ENCODE peak calls at places on chromosomes 12 and 14, in seven cellular contexts. One of them, this sample, is unnamed.

GRCh38 chr14:31968107-31968810 is 108.8 kb upstream of the ARHGAP5 start:
- DNase-seq in MCF 10A: no peak
- DNase-seq in ELR: no peak
- DNase-seq in CD4-positive, alpha-beta T cell: no peak
- DNase-seq in stimulated activated CD4-positive, alpha-beta T cell treated with anti-CD3 and anti-CD28 coated beads, Interleukin-1b, Interleukin-23, amount 100 ng/mL, for 1 hour: no peak
- DNase-seq in activated CD4-positive, alpha-beta T cell treated with anti-CD3 and anti-CD28 coated beads, Interleukin-2, amount 50 U/mL, for 24 hours: no peak
- DNase-seq in cardiac muscle cell: peak; percentile 37
- DNase-seq in this sample: no peak

GRCh38 chr14:79971330-79971729 is 240.0 kb downstream of the DIO2 start:
- DNase-seq in activated CD4-positive, alpha-beta T cell treated with anti-CD3 and anti-CD28 coated beads, Interleukin-2, amount 50 U/mL, for 24 hours: no peak
- DNase-seq in cardiac muscle cell: no peak
- DNase-seq in MCF 10A: peak; percentile 5
- DNase-seq in stimulated activated CD4-positive, alpha-beta T cell treated with anti-CD3 and anti-CD28 coated beads, Interleukin-1b, Interleukin-23, amount 100 ng/mL, for 1 hour: no peak
- DNase-seq in CD4-positive, alpha-beta T cell: no peak
- DNase-seq in ELR: no peak
- DNase-seq in this sample: no peak

GRCh38 chr12:92608418-92609091 is 94.2 kb upstream of the PLEKHG7 start:
- DNase-seq in stimulated activated CD4-positive, alpha-beta T cell treated with anti-CD3 and anti-CD28 coated beads, Interleukin-1b, Interleukin-23, amount 100 ng/mL, for 1 hour: no peak
- DNase-seq in cardiac muscle cell: peak; percentile 63
- DNase-seq in activated CD4-positive, alpha-beta T cell treated with anti-CD3 and anti-CD28 coated beads, Interleukin-2, amount 50 U/mL, for 24 hours: no peak
- DNase-seq in CD4-positive, alpha-beta T cell: no peak
- DNase-seq in MCF 10A: peak; percentile 70
- DNase-seq in ELR: peak; percentile 78
- DNase-seq in this sample: no peak

GRCh38 chr12:106080111-106080732 is 58.5 kb downstream of the NUAK1 start:
- DNase-seq in activated CD4-positive, alpha-beta T cell treated with anti-CD3 and anti-CD28 coated beads, Interleukin-2, amount 50 U/mL, for 24 hours: no peak
- DNase-seq in cardiac muscle cell: peak; percentile 82
- DNase-seq in stimulated activated CD4-positive, alpha-beta T cell treated with anti-CD3 and anti-CD28 coated beads, Interleukin-1b, Interleukin-23, amount 100 ng/mL, for 1 hour: no peak
- DNase-seq in CD4-positive, alpha-beta T cell: no peak
- DNase-seq in ELR: no peak
- DNase-seq in MCF 10A: no peak
- DNase-seq in this sample: no peak

GRCh38 chr12:86772688-86773087 is 516.5 kb upstream of the MGAT4C start:
- DNase-seq in ELR: peak; percentile 31
- DNase-seq in MCF 10A: peak; percentile 37
- DNase-seq in CD4-positive, alpha-beta T cell: no peak
- DNase-seq in stimulated activated CD4-positive, alpha-beta T cell treated with anti-CD3 and anti-CD28 coated beads, Interleukin-1b, Interleukin-23, amount 100 ng/mL, for 1 hour: no peak
- DNase-seq in cardiac muscle cell: no peak
- DNase-seq in activated CD4-positive, alpha-beta T cell treated with anti-CD3 and anti-CD28 coated beads, Interleukin-2, amount 50 U/mL, for 24 hours: no peak
- DNase-seq in this sample: no peak

GRCh38 chr12:46702581-46703344 is 123.0 kb downstream of the SLC38A4 start:
- DNase-seq in cardiac muscle cell: peak; percentile 65
- DNase-seq in stimulated activated CD4-positive, alpha-beta T cell treated with anti-CD3 and anti-CD28 coated beads, Interleukin-1b, Interleukin-23, amount 100 ng/mL, for 1 hour: no peak
- DNase-seq in ELR: peak; percentile 66
- DNase-seq in activated CD4-positive, alpha-beta T cell treated with anti-CD3 and anti-CD28 coated beads, Interleukin-2, amount 50 U/mL, for 24 hours: no peak
- DNase-seq in CD4-positive, alpha-beta T cell: no peak
- DNase-seq in MCF 10A: peak; percentile 94
- DNase-seq in this sample: no peak

GRCh38 chr14:77607741-77608302 is 8.6 kb downstream of the SPTLC2 start:
- DNase-seq in activated CD4-positive, alpha-beta T cell treated with anti-CD3 and anti-CD28 coated beads, Interleukin-2, amount 50 U/mL, for 24 hours: no peak
- DNase-seq in ELR: no peak
- DNase-seq in CD4-positive, alpha-beta T cell: no peak
- DNase-seq in MCF 10A: no peak
- DNase-seq in stimulated activated CD4-positive, alpha-beta T cell treated with anti-CD3 and anti-CD28 coated beads, Interleukin-1b, Interleukin-23, amount 100 ng/mL, for 1 hour: no peak
- DNase-seq in cardiac muscle cell: no peak
- DNase-seq in this sample: no peak

GRCh38 chr14:39988939-39989338 is 556.7 kb upstream of the FBXO33 start:
- DNase-seq in ELR: no peak
- DNase-seq in CD4-positive, alpha-beta T cell: no peak
- DNase-seq in stimulated activated CD4-positive, alpha-beta T cell treated with anti-CD3 and anti-CD28 coated beads, Interleukin-1b, Interleukin-23, amount 100 ng/mL, for 1 hour: no peak
- DNase-seq in MCF 10A: peak; percentile 50
- DNase-seq in activated CD4-positive, alpha-beta T cell treated with anti-CD3 and anti-CD28 coated beads, Interleukin-2, amount 50 U/mL, for 24 hours: no peak
- DNase-seq in cardiac muscle cell: peak; percentile 40
- DNase-seq in this sample: no peak

GRCh38 chr12:75951399-75952228 is 80.0 kb downstream of the PHLDA1 start:
- DNase-seq in MCF 10A: no peak
- DNase-seq in CD4-positive, alpha-beta T cell: no peak
- DNase-seq in stimulated activated CD4-positive, alpha-beta T cell treated with anti-CD3 and anti-CD28 coated beads, Interleukin-1b, Interleukin-23, amount 100 ng/mL, for 1 hour: no peak
- DNase-seq in cardiac muscle cell: no peak
- DNase-seq in ELR: peak; percentile 22
- DNase-seq in activated CD4-positive, alpha-beta T cell treated with anti-CD3 and anti-CD28 coated beads, Interleukin-2, amount 50 U/mL, for 24 hours: no peak
- DNase-seq in this sample: no peak

GRCh38 chr14:74400328-74400727 is 25.7 kb downstream of the SYNDIG1L start:
- DNase-seq in stimulated activated CD4-positive, alpha-beta T cell treated with anti-CD3 and anti-CD28 coated beads, Interleukin-1b, Interleukin-23, amount 100 ng/mL, for 1 hour: no peak
- DNase-seq in activated CD4-positive, alpha-beta T cell treated with anti-CD3 and anti-CD28 coated beads, Interleukin-2, amount 50 U/mL, for 24 hours: no peak
- DNase-seq in cardiac muscle cell: peak; percentile 25
- DNase-seq in CD4-positive, alpha-beta T cell: no peak
- DNase-seq in ELR: peak; percentile 43
- DNase-seq in MCF 10A: no peak
- DNase-seq in this sample: peak; percentile 33

GRCh38 chr12:6773662-6774351 is 1.5 kb downstream of the LAG3 start:
- DNase-seq in CD4-positive, alpha-beta T cell: no peak
- DNase-seq in stimulated activated CD4-positive, alpha-beta T cell treated with anti-CD3 and anti-CD28 coated beads, Interleukin-1b, Interleukin-23, amount 100 ng/mL, for 1 hour: no peak
- DNase-seq in MCF 10A: no peak
- DNase-seq in activated CD4-positive, alpha-beta T cell treated with anti-CD3 and anti-CD28 coated beads, Interleukin-2, amount 50 U/mL, for 24 hours: no peak
- DNase-seq in cardiac muscle cell: no peak
- DNase-seq in ELR: no peak
- DNase-seq in this sample: no peak

GRCh38 chr14:105499256-105500035 is 8.4 kb downstream of the TEDC1 start:
- DNase-seq in activated CD4-positive, alpha-beta T cell treated with anti-CD3 and anti-CD28 coated beads, Interleukin-2, amount 50 U/mL, for 24 hours: no peak
- DNase-seq in CD4-positive, alpha-beta T cell: no peak
- DNase-seq in cardiac muscle cell: no peak
- DNase-seq in stimulated activated CD4-positive, alpha-beta T cell treated with anti-CD3 and anti-CD28 coated beads, Interleukin-1b, Interleukin-23, amount 100 ng/mL, for 1 hour: no peak
- DNase-seq in ELR: no peak
- DNase-seq in MCF 10A: no peak
- DNase-seq in this sample: no peak

GRCh38 chr12:65894127-65894526 is 69.8 kb downstream of the HMGA2 start:
- DNase-seq in CD4-positive, alpha-beta T cell: no peak
- DNase-seq in cardiac muscle cell: no peak
- DNase-seq in MCF 10A: no peak
- DNase-seq in activated CD4-positive, alpha-beta T cell treated with anti-CD3 and anti-CD28 coated beads, Interleukin-2, amount 50 U/mL, for 24 hours: no peak
- DNase-seq in stimulated activated CD4-positive, alpha-beta T cell treated with anti-CD3 and anti-CD28 coated beads, Interleukin-1b, Interleukin-23, amount 100 ng/mL, for 1 hour: no peak
- DNase-seq in ELR: peak; percentile 77
- DNase-seq in this sample: no peak

GRCh38 chr14:55944757-55945156 is 173.5 kb upstream of the PELI2 start:
- DNase-seq in CD4-positive, alpha-beta T cell: no peak
- DNase-seq in cardiac muscle cell: no peak
- DNase-seq in stimulated activated CD4-positive, alpha-beta T cell treated with anti-CD3 and anti-CD28 coated beads, Interleukin-1b, Interleukin-23, amount 100 ng/mL, for 1 hour: no peak
- DNase-seq in MCF 10A: no peak
- DNase-seq in ELR: no peak
- DNase-seq in activated CD4-positive, alpha-beta T cell treated with anti-CD3 and anti-CD28 coated beads, Interleukin-2, amount 50 U/mL, for 24 hours: no peak
- DNase-seq in this sample: no peak

GRCh38 chr12:46265734-46266133 is 3.1 kb downstream of the SLC38A1 start:
- DNase-seq in stimulated activated CD4-positive, alpha-beta T cell treated with anti-CD3 and anti-CD28 coated beads, Interleukin-1b, Interleukin-23, amount 100 ng/mL, for 1 hour: no peak
- DNase-seq in activated CD4-positive, alpha-beta T cell treated with anti-CD3 and anti-CD28 coated beads, Interleukin-2, amount 50 U/mL, for 24 hours: no peak
- DNase-seq in ELR: no peak
- DNase-seq in CD4-positive, alpha-beta T cell: no peak
- DNase-seq in cardiac muscle cell: no peak
- DNase-seq in MCF 10A: no peak
- DNase-seq in this sample: no peak

GRCh38 chr12:126966498-126966897 is 1300.5 kb upstream of the TMEM132C start:
- DNase-seq in ELR: no peak
- DNase-seq in CD4-positive, alpha-beta T cell: no peak
- DNase-seq in stimulated activated CD4-positive, alpha-beta T cell treated with anti-CD3 and anti-CD28 coated beads, Interleukin-1b, Interleukin-23, amount 100 ng/mL, for 1 hour: no peak
- DNase-seq in activated CD4-positive, alpha-beta T cell treated with anti-CD3 and anti-CD28 coated beads, Interleukin-2, amount 50 U/mL, for 24 hours: no peak
- DNase-seq in MCF 10A: no peak
- DNase-seq in cardiac muscle cell: no peak
- DNase-seq in this sample: no peak

GRCh38 chr14:35068238-35069012 is 22.4 kb downstream of the FAM177A1 start:
- DNase-seq in ELR: no peak
- DNase-seq in CD4-positive, alpha-beta T cell: no peak
- DNase-seq in MCF 10A: no peak
- DNase-seq in activated CD4-positive, alpha-beta T cell treated with anti-CD3 and anti-CD28 coated beads, Interleukin-2, amount 50 U/mL, for 24 hours: no peak
- DNase-seq in cardiac muscle cell: peak; percentile 21
- DNase-seq in stimulated activated CD4-positive, alpha-beta T cell treated with anti-CD3 and anti-CD28 coated beads, Interleukin-1b, Interleukin-23, amount 100 ng/mL, for 1 hour: no peak
- DNase-seq in this sample: no peak

GRCh38 chr12:47882796-47883546 is 21.8 kb downstream of the VDR start:
- DNase-seq in activated CD4-positive, alpha-beta T cell treated with anti-CD3 and anti-CD28 coated beads, Interleukin-2, amount 50 U/mL, for 24 hours: peak; percentile 41
- DNase-seq in stimulated activated CD4-positive, alpha-beta T cell treated with anti-CD3 and anti-CD28 coated beads, Interleukin-1b, Interleukin-23, amount 100 ng/mL, for 1 hour: no peak
- DNase-seq in MCF 10A: peak; percentile 62
- DNase-seq in ELR: no peak
- DNase-seq in cardiac muscle cell: no peak
- DNase-seq in CD4-positive, alpha-beta T cell: peak; percentile 27
- DNase-seq in this sample: no peak

GRCh38 chr12:38904932-38905479 is 385 bp downstream of the CPNE8 start:
- DNase-seq in cardiac muscle cell: peak; percentile 87
- DNase-seq in activated CD4-positive, alpha-beta T cell treated with anti-CD3 and anti-CD28 coated beads, Interleukin-2, amount 50 U/mL, for 24 hours: peak; percentile 6
- DNase-seq in MCF 10A: peak; percentile 96
- DNase-seq in stimulated activated CD4-positive, alpha-beta T cell treated with anti-CD3 and anti-CD28 coated beads, Interleukin-1b, Interleukin-23, amount 100 ng/mL, for 1 hour: peak; percentile 5
- DNase-seq in ELR: no peak
- DNase-seq in CD4-positive, alpha-beta T cell: peak; percentile 25
- DNase-seq in this sample: peak; percentile 73